ENCODE peak calls at places on chromosome 11, in eight cellular contexts. E, C, D, J, Y, F, P and R are unnamed samples.

GRCh38 chr11:1102996-1103395 is 28.3 kb downstream of the MUC2 start:
- DNase-seq in P (no peak), F (no peak), D (no peak), Y (no peak), C (no peak), J (no peak), E (no peak), R (no peak)

GRCh38 chr11:69949327-69949726 is 128.8 kb upstream of the ANO1 start:
- DNase-seq in C (peak), E (no peak), F (peak), D (no peak), Y (peak), P (peak), J (peak), R (no peak)

GRCh38 chr11:85961930-85962363 is 106.8 kb downstream of the CCDC83 start:
- DNase-seq in P (no peak), E (no peak), D (peak), J (no peak), C (no peak), F (no peak), Y (no peak), R (no peak)

GRCh38 chr11:67606477-67607295 is at the start of gene NDUFV1:
- DNase-seq in J (peak), D (peak), F (peak), P (peak), C (peak), Y (peak), E (peak), R (peak)

GRCh38 chr11:86579406-86579731 is 93.0 kb downstream of the ME3 start:
- DNase-seq in P (no peak), Y (no peak), J (no peak), D (no peak), E (no peak), C (no peak), F (no peak), R (no peak)

GRCh38 chr11:33552756-33553155 is 147.9 kb downstream of the C11orf91 start:
- DNase-seq in E (no peak), D (no peak), Y (no peak), J (no peak), F (no peak), P (no peak), C (no peak), R (no peak)

GRCh38 chr11:14614223-14614622 is 29.4 kb upstream of the PDE3B start:
- DNase-seq in F (no peak), C (no peak), P (no peak), D (no peak), J (no peak), E (no peak), Y (no peak), R (no peak)

GRCh38 chr11:81870066-81870412 is 863.6 kb downstream of the FAM181B start:
- DNase-seq in Y (no peak), E (peak), F (no peak), D (no peak), P (no peak), C (no peak), J (no peak), R (no peak)

GRCh38 chr11:72657356-72657755 is 16.9 kb downstream of the PDE2A start:
- DNase-seq in D (no peak), E (no peak), Y (no peak), C (no peak), P (no peak), F (no peak), J (no peak), R (no peak)

GRCh38 chr11:47179655-47179991 is 2.9 kb upstream of the ARFGAP2 start:
- DNase-seq in P (peak), Y (peak), D (peak), F (no peak), J (peak), C (no peak), E (peak), R (peak)

GRCh38 chr11:61158691-61159381 is 2.4 kb downstream of the VPS37C start:
- DNase-seq in D (peak), C (no peak), E (no peak), J (peak), F (no peak), Y (no peak), P (peak), R (no peak)

GRCh38 chr11:81497202-81497804 is 1236.4 kb downstream of the FAM181B start:
- DNase-seq in C (no peak), D (peak), P (peak), F (no peak), E (peak), Y (peak), J (peak), R (peak)

GRCh38 chr11:71364176-71364671 is 84.0 kb downstream of the DHCR7 start:
- DNase-seq in Y (no peak), F (no peak), C (no peak), J (no peak), E (no peak), D (peak), P (no peak), R (no peak)

GRCh38 chr11:102268083-102268984 is 49.0 kb upstream of the BIRC3 start:
- DNase-seq in F (peak), E (peak), C (peak), P (peak), J (peak), Y (peak), D (peak), R (peak)

GRCh38 chr11:65381721-65382035 is 768 bp downstream of the SLC25A45 start:
- DNase-seq in J (peak), Y (peak), E (no peak), F (peak), D (no peak), P (no peak), C (peak), R (peak)

GRCh38 chr11:98059488-98059887 is 961.3 kb upstream of the CNTN5 start:
- DNase-seq in C (no peak), F (no peak), J (no peak), D (no peak), E (no peak), Y (no peak), P (no peak), R (no peak)

GRCh38 chr11:212150-213100 is 4.9 kb downstream of the RIC8A start:
- DNase-seq in E (no peak), C (no peak), J (no peak), P (no peak), D (no peak), Y (no peak), F (no peak), R (no peak)

GRCh38 chr11:20102393-20102792 is 57.9 kb downstream of the DBX1 start:
- DNase-seq in P (no peak), E (no peak), D (peak), C (no peak), Y (no peak), F (no peak), J (no peak), R (no peak)

GRCh38 chr11:22163394-22163797 is 29.5 kb upstream of the ANO5 start:
- DNase-seq in C (no peak), J (no peak), F (peak), E (no peak), D (no peak), P (no peak), Y (no peak), R (no peak)

GRCh38 chr11:96393753-96394348 is 4.0 kb downstream of the JRKL start:
- DNase-seq in P (no peak), E (no peak), J (peak), Y (no peak), F (no peak), C (no peak), D (no peak), R (peak)

GRCh38 chr11:124865902-124866851 is 945 bp downstream of the ROBO3 start:
- DNase-seq in Y (no peak), F (peak), D (no peak), P (peak), J (peak), C (peak), E (peak), R (peak)

GRCh38 chr11:134518616-134519389 is 106.8 kb upstream of the B3GAT1 start:
- DNase-seq in D (no peak), J (no peak), P (no peak), F (no peak), C (no peak), Y (no peak), E (no peak), R (no peak)

GRCh38 chr11:109552376-109552775 is 130.4 kb downstream of the C11orf87 start:
- DNase-seq in F (no peak), Y (peak), E (no peak), J (no peak), D (no peak), C (no peak), P (no peak), R (no peak)

GRCh38 chr11:2816941-2817421 is 68.6 kb downstream of the CDKN1C start:
- DNase-seq in D (no peak), Y (no peak), J (peak), C (peak), E (no peak), P (no peak), F (peak), R (no peak)